ENCODE peak calls at places on chromosomes 12 and 14, in eight cellular contexts. One of them, this sample, is unnamed.

GRCh38 chr12:56990648-56991318 is 15.6 kb downstream of the ZBTB39 start:
- DNase-seq in putamen: no peak
- DNase-seq in fibroblast of mammary gland: no peak
- DNase-seq in aorta: no peak
- DNase-seq in GM19239: no peak
- DNase-seq in brain microvascular endothelial cell: no peak
- DNase-seq in activated T-helper 2 cell treated with anti-CD3 and anti-CD28 coated beads, Interferon-gamma antibody, Interleukin-2, Interleukin-4, amounts not matched to agents 10 μg/mL and 5 μg/mL and 100 μg/mL, durations not matched to agents 14 hours and 24 hours and 36 hours: no peak
- DNase-seq in CD8-positive, alpha-beta T cell: no peak
- DNase-seq in this sample: no peak

GRCh38 chr12:1993341-1993740 is 10.9 kb downstream of the DCP1B start:
- DNase-seq in putamen: no peak
- DNase-seq in fibroblast of mammary gland: peak
- DNase-seq in aorta: no peak
- DNase-seq in GM19239: no peak
- DNase-seq in brain microvascular endothelial cell: peak
- DNase-seq in activated T-helper 2 cell treated with anti-CD3 and anti-CD28 coated beads, Interferon-gamma antibody, Interleukin-2, Interleukin-4, amounts not matched to agents 10 μg/mL and 5 μg/mL and 100 μg/mL, durations not matched to agents 14 hours and 24 hours and 36 hours: no peak
- DNase-seq in CD8-positive, alpha-beta T cell: no peak
- DNase-seq in this sample: peak

GRCh38 chr14:77310041-77310440 is 10.6 kb downstream of the POMT2 start:
- DNase-seq in putamen: no peak
- DNase-seq in fibroblast of mammary gland: peak
- DNase-seq in aorta: no peak
- DNase-seq in GM19239: no peak
- DNase-seq in brain microvascular endothelial cell: no peak
- DNase-seq in activated T-helper 2 cell treated with anti-CD3 and anti-CD28 coated beads, Interferon-gamma antibody, Interleukin-2, Interleukin-4, amounts not matched to agents 10 μg/mL and 5 μg/mL and 100 μg/mL, durations not matched to agents 14 hours and 24 hours and 36 hours: no peak
- DNase-seq in CD8-positive, alpha-beta T cell: no peak
- DNase-seq in this sample: no peak

GRCh38 chr12:25701290-25701689 is 148.2 kb upstream of the LMNTD1 start:
- DNase-seq in putamen: no peak
- DNase-seq in fibroblast of mammary gland: peak
- DNase-seq in aorta: no peak
- DNase-seq in GM19239: no peak
- DNase-seq in brain microvascular endothelial cell: peak
- DNase-seq in activated T-helper 2 cell treated with anti-CD3 and anti-CD28 coated beads, Interferon-gamma antibody, Interleukin-2, Interleukin-4, amounts not matched to agents 10 μg/mL and 5 μg/mL and 100 μg/mL, durations not matched to agents 14 hours and 24 hours and 36 hours: no peak
- DNase-seq in CD8-positive, alpha-beta T cell: no peak
- DNase-seq in this sample: peak

GRCh38 chr14:20278414-20278813 is 27.3 kb downstream of the TTC5 start:
- DNase-seq in putamen: no peak
- DNase-seq in fibroblast of mammary gland: peak
- DNase-seq in aorta: no peak
- DNase-seq in GM19239: no peak
- DNase-seq in brain microvascular endothelial cell: peak
- DNase-seq in activated T-helper 2 cell treated with anti-CD3 and anti-CD28 coated beads, Interferon-gamma antibody, Interleukin-2, Interleukin-4, amounts not matched to agents 10 μg/mL and 5 μg/mL and 100 μg/mL, durations not matched to agents 14 hours and 24 hours and 36 hours: no peak
- DNase-seq in CD8-positive, alpha-beta T cell: no peak
- DNase-seq in this sample: no peak

GRCh38 chr14:24430682-24431568 is 1.2 kb downstream of the KHNYN start:
- DNase-seq in putamen: no peak
- DNase-seq in fibroblast of mammary gland: peak
- DNase-seq in aorta: peak
- DNase-seq in GM19239: peak
- DNase-seq in brain microvascular endothelial cell: peak
- DNase-seq in activated T-helper 2 cell treated with anti-CD3 and anti-CD28 coated beads, Interferon-gamma antibody, Interleukin-2, Interleukin-4, amounts not matched to agents 10 μg/mL and 5 μg/mL and 100 μg/mL, durations not matched to agents 14 hours and 24 hours and 36 hours: peak
- DNase-seq in CD8-positive, alpha-beta T cell: peak
- DNase-seq in this sample: no peak

GRCh38 chr12:96255077-96255476 is 60.9 kb downstream of the ELK3 start:
- DNase-seq in putamen: no peak
- DNase-seq in fibroblast of mammary gland: peak
- DNase-seq in aorta: peak
- DNase-seq in GM19239: no peak
- DNase-seq in brain microvascular endothelial cell: peak
- DNase-seq in activated T-helper 2 cell treated with anti-CD3 and anti-CD28 coated beads, Interferon-gamma antibody, Interleukin-2, Interleukin-4, amounts not matched to agents 10 μg/mL and 5 μg/mL and 100 μg/mL, durations not matched to agents 14 hours and 24 hours and 36 hours: no peak
- DNase-seq in CD8-positive, alpha-beta T cell: no peak
- DNase-seq in this sample: no peak

GRCh38 chr14:34043627-34044372 is 92.9 kb upstream of the EGLN3 start:
- DNase-seq in putamen: no peak
- DNase-seq in fibroblast of mammary gland: no peak
- DNase-seq in aorta: no peak
- DNase-seq in GM19239: peak
- DNase-seq in brain microvascular endothelial cell: no peak
- DNase-seq in activated T-helper 2 cell treated with anti-CD3 and anti-CD28 coated beads, Interferon-gamma antibody, Interleukin-2, Interleukin-4, amounts not matched to agents 10 μg/mL and 5 μg/mL and 100 μg/mL, durations not matched to agents 14 hours and 24 hours and 36 hours: peak
- DNase-seq in CD8-positive, alpha-beta T cell: peak
- DNase-seq in this sample: peak

GRCh38 chr12:95882080-95882479 is 23.3 kb downstream of the SNRPF start:
- DNase-seq in putamen: no peak
- DNase-seq in fibroblast of mammary gland: peak
- DNase-seq in aorta: no peak
- DNase-seq in GM19239: no peak
- DNase-seq in brain microvascular endothelial cell: peak
- DNase-seq in activated T-helper 2 cell treated with anti-CD3 and anti-CD28 coated beads, Interferon-gamma antibody, Interleukin-2, Interleukin-4, amounts not matched to agents 10 μg/mL and 5 μg/mL and 100 μg/mL, durations not matched to agents 14 hours and 24 hours and 36 hours: no peak
- DNase-seq in CD8-positive, alpha-beta T cell: no peak
- DNase-seq in this sample: no peak

This sample was measured in RCC 7860.